ENCODE peak calls at places on chromosomes 2 and 18, in four cellular contexts. One of them, this sample, is unnamed.

GRCh38 chr2:181738074-181738473 is 57.8 kb upstream of the NEUROD1 start:
- DNase-seq in SK-N-SH: no peak
- DNase-seq in K562: no peak
- DNase-seq in GM12878: no peak
- DNase-seq in this sample: no peak

GRCh38 chr2:217653240-217653639 is 349.6 kb downstream of the TNS1 start:
- DNase-seq in SK-N-SH: no peak
- DNase-seq in K562: no peak
- DNase-seq in GM12878: no peak
- DNase-seq in this sample: no peak

GRCh38 chr2:155695505-155695904 is 637.0 kb downstream of the NR4A2 start:
- DNase-seq in SK-N-SH: no peak
- DNase-seq in K562: no peak
- DNase-seq in GM12878: no peak
- DNase-seq in this sample: no peak

GRCh38 chr2:113203901-113204519 is 30.2 kb downstream of the PSD4 start:
- DNase-seq in SK-N-SH: peak
- DNase-seq in K562: peak
- DNase-seq in GM12878: peak
- DNase-seq in this sample: peak

GRCh38 chr2:207676827-207677354 is 34.5 kb upstream of the CCNYL1 start:
- DNase-seq in SK-N-SH: no peak
- DNase-seq in K562: no peak
- DNase-seq in GM12878: no peak
- DNase-seq in this sample: no peak

GRCh38 chr2:9844581-9844980 is 1.3 kb downstream of the TAF1B start:
- DNase-seq in SK-N-SH: no peak
- DNase-seq in K562: no peak
- DNase-seq in GM12878: peak
- DNase-seq in this sample: no peak

GRCh38 chr2:70460333-70460732 is 93.3 kb downstream of the TGFA start:
- DNase-seq in SK-N-SH: no peak
- DNase-seq in K562: no peak
- DNase-seq in GM12878: no peak
- DNase-seq in this sample: peak

GRCh38 chr2:85326946-85327756 is 638 bp downstream of the TGOLN2 start:
- DNase-seq in SK-N-SH: no peak
- DNase-seq in K562: no peak
- DNase-seq in GM12878: no peak
- DNase-seq in this sample: peak

DNA sequence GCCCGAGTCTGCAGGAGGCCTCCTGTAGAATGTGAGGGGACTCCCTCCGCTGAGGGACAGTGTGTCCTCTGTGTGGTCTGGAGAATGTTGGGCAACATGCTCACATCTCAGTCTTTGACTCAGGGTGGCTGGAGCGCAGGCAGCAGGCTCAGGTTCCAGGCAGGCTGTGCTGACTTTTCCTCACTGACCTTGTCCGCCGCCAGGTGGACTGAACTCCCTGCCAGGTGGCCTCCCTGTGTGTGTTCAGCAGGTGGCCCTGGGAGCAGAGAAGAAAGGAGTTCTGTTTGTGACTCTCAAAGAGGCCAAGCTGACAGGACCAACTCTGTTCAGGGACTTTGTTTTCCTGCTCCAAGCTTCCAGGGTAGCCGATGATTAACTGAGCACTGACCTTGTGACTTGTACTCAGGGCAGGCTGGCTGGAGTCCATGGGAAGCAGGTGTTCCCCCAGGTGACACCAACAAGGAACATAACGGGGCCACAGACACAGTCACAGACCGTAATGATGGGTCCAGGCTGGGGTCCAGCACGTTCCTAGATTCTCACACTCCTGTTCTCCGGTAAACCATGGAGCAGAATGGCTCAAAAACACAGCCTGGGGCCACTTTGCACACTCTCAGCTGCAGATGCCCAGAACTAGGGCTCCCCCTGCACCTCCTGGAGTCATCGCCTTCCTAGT is 439.8 kb downstream of the RNF144A start:
- DNase-seq in SK-N-SH: no peak
- DNase-seq in K562: no peak
- DNase-seq in GM12878: no peak
- DNase-seq in this sample: no peak
- TF ChIP-seq USF1 in SK-N-SH: no peak
- TF ChIP-seq USF1 in K562: no peak
- TF ChIP-seq USF1 in GM12878: no peak
- TF ChIP-seq USF1 in this sample: no peak

DNA sequence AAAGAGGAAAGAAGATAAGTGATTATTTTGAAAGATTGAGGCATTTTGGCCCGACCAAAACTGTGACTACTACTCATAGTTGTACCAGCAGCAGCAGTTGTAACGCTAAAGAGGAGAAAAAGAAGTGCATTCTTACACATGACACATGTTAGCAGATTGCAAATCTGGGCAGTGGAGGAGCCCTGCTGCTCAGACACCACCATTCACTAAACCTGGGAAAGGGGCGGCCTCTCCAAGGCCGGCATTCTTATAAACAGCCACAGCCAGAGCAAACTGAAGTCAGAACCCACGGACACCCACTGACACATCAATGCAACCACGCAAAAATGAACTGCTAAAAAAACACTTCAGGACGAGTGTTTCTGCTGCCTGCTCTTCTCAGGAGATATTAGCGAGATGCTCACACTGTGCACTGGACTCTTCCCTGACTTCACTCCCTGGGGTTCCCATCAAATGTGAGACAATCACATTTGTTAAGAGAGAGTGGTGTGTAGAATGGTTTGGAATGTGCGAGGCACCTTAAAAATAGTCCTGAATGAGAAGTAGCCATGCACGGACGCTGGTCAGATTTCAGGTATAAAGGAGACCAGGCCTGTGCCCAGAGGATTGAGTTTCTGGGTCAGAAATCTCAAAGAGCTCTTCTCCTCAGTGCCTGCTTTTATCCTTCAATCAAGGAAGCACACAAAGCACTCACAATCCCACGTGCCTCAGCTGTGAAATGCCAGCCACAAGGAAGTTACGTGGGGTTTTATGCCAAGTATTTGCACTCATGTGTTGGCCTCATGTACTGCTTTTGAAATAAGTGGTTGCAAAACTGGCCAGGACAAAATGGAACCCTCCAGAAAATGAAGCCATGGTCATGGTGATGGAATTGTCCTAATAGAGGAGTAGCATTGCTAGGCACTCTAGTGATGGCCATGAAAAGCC is 83.4 kb downstream of the MTCL1 start:
- DNase-seq in SK-N-SH: no peak
- DNase-seq in K562: no peak
- DNase-seq in GM12878: no peak
- DNase-seq in this sample: no peak
- TF ChIP-seq USF1 in SK-N-SH: no peak
- TF ChIP-seq USF1 in K562: no peak
- TF ChIP-seq USF1 in GM12878: no peak
- TF ChIP-seq USF1 in this sample: no peak

GRCh38 chr2:1088192-1088860 is 137.7 kb downstream of the SNTG2 start:
- DNase-seq in SK-N-SH: no peak
- DNase-seq in K562: no peak
- DNase-seq in GM12878: no peak
- DNase-seq in this sample: no peak
- TF ChIP-seq USF1 in SK-N-SH: no peak
- TF ChIP-seq USF1 in K562: no peak
- TF ChIP-seq USF1 in GM12878: no peak
- TF ChIP-seq USF1 in this sample: no peak

GRCh38 chr2:105790467-105791118 is 45.9 kb downstream of the NCK2 start:
- DNase-seq in SK-N-SH: no peak
- DNase-seq in K562: no peak
- DNase-seq in GM12878: no peak
- DNase-seq in this sample: no peak
- TF ChIP-seq USF1 in SK-N-SH: no peak
- TF ChIP-seq USF1 in K562: no peak
- TF ChIP-seq USF1 in GM12878: no peak
- TF ChIP-seq USF1 in this sample: no peak

GRCh38 chr2:125886153-125886552 is 769.8 kb upstream of the GYPC start:
- DNase-seq in SK-N-SH: no peak
- DNase-seq in K562: no peak
- DNase-seq in GM12878: no peak
- DNase-seq in this sample: no peak

GRCh38 chr2:125885340-125885739 is 770.6 kb upstream of the GYPC start:
- DNase-seq in SK-N-SH: no peak
- DNase-seq in K562: no peak
- DNase-seq in GM12878: no peak
- DNase-seq in this sample: no peak
- TF ChIP-seq USF1 in SK-N-SH: no peak
- TF ChIP-seq USF1 in K562: no peak
- TF ChIP-seq USF1 in GM12878: no peak
- TF ChIP-seq USF1 in this sample: no peak

DNA sequence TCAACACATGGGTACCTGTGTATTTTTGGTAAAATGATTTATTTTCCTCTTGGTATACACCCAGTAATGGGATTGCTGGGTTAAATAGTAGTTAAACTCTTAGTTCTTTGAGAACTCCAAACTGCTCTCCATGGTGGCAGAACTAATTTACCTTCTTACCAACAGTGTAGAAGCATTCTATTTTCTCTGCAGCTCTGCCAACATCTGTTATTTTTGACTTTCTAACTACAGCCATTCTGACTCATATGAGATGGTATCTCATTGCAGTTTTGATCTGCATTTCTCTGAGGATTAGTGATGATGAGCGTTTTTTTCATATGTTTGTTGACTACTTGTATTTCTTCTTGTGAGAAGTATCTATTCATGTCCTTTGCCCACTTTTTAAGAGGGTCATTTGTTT is 180.6 kb downstream of the FSIP2 start:
- DNase-seq in SK-N-SH: no peak
- DNase-seq in K562: no peak
- DNase-seq in GM12878: no peak
- DNase-seq in this sample: no peak
- TF ChIP-seq USF1 in SK-N-SH: no peak
- TF ChIP-seq USF1 in K562: no peak
- TF ChIP-seq USF1 in GM12878: no peak
- TF ChIP-seq USF1 in this sample: no peak

GRCh38 chr2:220590476-220590875 is 963.0 kb downstream of the SLC4A3 start:
- DNase-seq in SK-N-SH: no peak
- DNase-seq in K562: no peak
- DNase-seq in GM12878: no peak
- DNase-seq in this sample: no peak
- TF ChIP-seq USF1 in SK-N-SH: no peak
- TF ChIP-seq USF1 in K562: no peak
- TF ChIP-seq USF1 in GM12878: no peak
- TF ChIP-seq USF1 in this sample: no peak

GRCh38 chr2:231278868-231279267 is 80.4 kb downstream of the ARMC9 start:
- DNase-seq in SK-N-SH: no peak
- DNase-seq in K562: no peak
- DNase-seq in GM12878: no peak
- DNase-seq in this sample: no peak

GRCh38 chr2:231280861-231281260 is 82.4 kb downstream of the ARMC9 start:
- DNase-seq in SK-N-SH: no peak
- DNase-seq in K562: no peak
- DNase-seq in GM12878: no peak
- DNase-seq in this sample: no peak

GRCh38 chr2:231272961-231273360 is 74.5 kb downstream of the ARMC9 start:
- DNase-seq in SK-N-SH: no peak
- DNase-seq in K562: no peak
- DNase-seq in GM12878: no peak
- DNase-seq in this sample: no peak

GRCh38 chr2:231277962-231278361 is 79.5 kb downstream of the ARMC9 start:
- DNase-seq in SK-N-SH: no peak
- DNase-seq in K562: no peak
- DNase-seq in GM12878: no peak
- DNase-seq in this sample: no peak

DNA sequence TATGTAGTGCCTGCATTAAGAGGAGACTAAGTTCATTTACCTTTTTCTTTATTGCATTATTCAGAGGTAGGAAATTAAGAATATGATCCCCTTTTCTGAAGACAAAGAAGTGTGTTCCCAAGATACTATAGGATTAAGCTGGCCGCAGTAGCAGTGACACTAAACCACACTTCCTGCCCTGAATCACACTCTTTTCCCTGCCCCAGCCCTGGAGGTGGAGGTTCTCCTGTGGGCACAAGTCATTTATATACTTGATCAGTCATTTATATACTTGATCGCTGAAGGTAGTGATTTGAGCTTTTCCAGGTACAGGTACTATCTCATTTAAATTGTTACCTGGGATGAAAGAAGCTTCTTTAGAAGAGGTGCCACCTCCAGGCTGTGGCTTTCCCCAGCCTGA is 78.6 kb downstream of the ARMC9 start:
- DNase-seq in SK-N-SH: no peak
- DNase-seq in K562: no peak
- DNase-seq in GM12878: no peak
- DNase-seq in this sample: no peak
- TF ChIP-seq USF1 in SK-N-SH: no peak
- TF ChIP-seq USF1 in K562: no peak
- TF ChIP-seq USF1 in GM12878: no peak
- TF ChIP-seq USF1 in this sample: no peak

This sample was measured in WTC11.